ENCODE peak calls at places on chromosomes 6 and 20, in ten cellular contexts. J is spleen, P is aorta, D is PC-9, Y is HepG2, T is mucosa of descending colon, V is upper lobe of left lung, Q is foreskin fibroblast, I is fibroblast of mammary gland, X is fibroblast of the aortic adventitia. M is an unnamed sample.

GRCh38 chr6:169239181-169239580 is 14.5 kb downstream of the THBS2 start:
- DNase-seq in J (no peak), I (no peak), X (no peak), V (no peak), Q (no peak), Y (no peak), T (no peak), D (no peak), P (peak), M (no peak)

GRCh38 chr6:149857541-149857940 is 6.6 kb downstream of the LRP11 start:
- DNase-seq in I (no peak), Q (no peak), J (no peak), Y (no peak), V (no peak), T (no peak), P (no peak), D (no peak), X (no peak), M (no peak)

GRCh38 chr6:144158133-144158532 is 7.8 kb downstream of the STX11 start:
- DNase-seq in P (no peak), I (peak), X (peak), T (no peak), V (no peak), J (no peak), Y (no peak), Q (peak), D (peak), M (no peak)

GRCh38 chr6:4973972-4974885 is 29.6 kb downstream of the RPP40 start:
- DNase-seq in V (no peak), D (no peak), Q (peak), X (peak), I (peak), Y (no peak), T (no peak), J (no peak), P (peak), M (no peak)

GRCh38 chr6:71489736-71490135 is 201.1 kb downstream of the OGFRL1 start:
- DNase-seq in T (no peak), I (peak), Y (peak), J (no peak), P (peak), Q (peak), V (no peak), D (peak), X (peak), M (peak)

GRCh38 chr20:23459431-23460112 is 6.9 kb upstream of the CST11 start:
- DNase-seq in Q (no peak), Y (no peak), X (no peak), T (no peak), V (no peak), P (no peak), J (no peak), I (no peak), D (no peak), M (no peak)

GRCh38 chr20:34037767-34038166 is 44.1 kb downstream of the RALY start:
- DNase-seq in I (peak), Q (peak), T (no peak), P (no peak), V (no peak), D (no peak), Y (no peak), X (peak), J (no peak), M (no peak)

GRCh38 chr20:51769941-51770615 is 1.9 kb upstream of the ATP9A start:
- DNase-seq in I (no peak), J (no peak), X (no peak), P (no peak), Y (no peak), V (no peak), T (no peak), Q (no peak), D (no peak), M (no peak)

GRCh38 chr20:39421571-39422099 is 459.5 kb downstream of the DHX35 start:
- DNase-seq in Q (no peak), I (peak), J (no peak), Y (no peak), P (no peak), V (no peak), D (no peak), T (no peak), X (no peak), M (no peak)

GRCh38 chr20:584375-585301 is 25.5 kb downstream of the TCF15 start:
- DNase-seq in P (no peak), D (no peak), X (no peak), T (no peak), J (no peak), V (no peak), I (peak), Y (peak), Q (no peak), M (no peak)

GRCh38 chr6:167295495-167296292 is 4.6 kb downstream of the UNC93A start:
- DNase-seq in J (peak), Q (no peak), I (no peak), X (no peak), D (no peak), Y (no peak), V (no peak), T (no peak), P (no peak), M (no peak)

GRCh38 chr20:23753589-23753988 is 2.9 kb upstream of the CST1 start:
- DNase-seq in I (peak), D (no peak), X (no peak), Q (peak), Y (no peak), T (no peak), P (no peak), V (no peak), J (no peak), M (no peak)

GRCh38 chr20:45406260-45407066 is 1.6 kb upstream of the DBNDD2 start:
- DNase-seq in Q (no peak), P (peak), D (peak), J (peak), V (peak), X (peak), T (peak), Y (no peak), I (peak), M (peak)

GRCh38 chr20:20441259-20441658 is 73.4 kb downstream of the INSM1 start:
- DNase-seq in Q (no peak), J (no peak), T (peak), I (no peak), D (no peak), P (no peak), V (no peak), X (no peak), Y (no peak), M (no peak)

GRCh38 chr20:19588731-19589130 is 169.3 kb upstream of the RIN2 start:
- DNase-seq in I (no peak), T (no peak), Q (no peak), P (no peak), J (no peak), V (no peak), D (no peak), Y (peak), X (peak), M (no peak)

GRCh38 chr6:73369563-73369962 is at the start of gene OOEP:
- DNase-seq in J (no peak), T (no peak), P (no peak), Y (no peak), Q (no peak), I (no peak), V (peak), D (no peak), X (no peak), M (no peak)

GRCh38 chr20:33072362-33072761 is 7.1 kb upstream of the BPIFB4 start:
- DNase-seq in P (no peak), Q (no peak), T (no peak), D (no peak), Y (no peak), J (peak), I (no peak), X (no peak), V (no peak), M (no peak)

GRCh38 chr20:44460795-44461141 is 14.9 kb upstream of the TTPAL start:
- DNase-seq in P (no peak), X (peak), Q (no peak), V (no peak), D (peak), I (peak), Y (peak), T (no peak), J (no peak), M (no peak)

GRCh38 chr20:50351541-50351940 is 158.6 kb upstream of the PTPN1 start:
- DNase-seq in I (no peak), Y (no peak), Q (no peak), D (no peak), J (no peak), T (no peak), V (no peak), P (no peak), X (no peak), M (no peak)

GRCh38 chr6:131754715-131755567 is 44.1 kb upstream of the CTAGE9 start:
- DNase-seq in D (no peak), J (no peak), V (no peak), Q (no peak), P (no peak), Y (peak), X (no peak), I (no peak), T (no peak), M (no peak)

GRCh38 chr6:21098744-21099143 is 494.8 kb upstream of the SOX4 start:
- DNase-seq in P (no peak), I (no peak), T (no peak), Y (no peak), X (no peak), Q (no peak), V (no peak), D (no peak), J (no peak), M (no peak)

GRCh38 chr6:37710616-37711015 is 12.9 kb upstream of the MDGA1 start:
- DNase-seq in X (no peak), J (no peak), Y (no peak), I (no peak), D (no peak), T (no peak), P (no peak), V (no peak), Q (no peak), M (no peak)

GRCh38 chr6:37711331-37711924 is 13.7 kb upstream of the MDGA1 start:
- DNase-seq in J (no peak), Y (no peak), Q (no peak), T (no peak), X (no peak), V (no peak), I (no peak), D (no peak), P (no peak), M (no peak)

GRCh38 chr6:37714836-37715425 is 17.2 kb upstream of the MDGA1 start:
- DNase-seq in I (peak), V (no peak), D (no peak), Y (peak), P (no peak), J (no peak), Q (peak), T (no peak), X (no peak), M (no peak)

GRCh38 chr6:37712508-37712907 is 14.8 kb upstream of the MDGA1 start:
- DNase-seq in D (no peak), Q (no peak), T (no peak), I (no peak), J (no peak), Y (no peak), V (no peak), X (no peak), P (no peak), M (no peak)

DNA sequence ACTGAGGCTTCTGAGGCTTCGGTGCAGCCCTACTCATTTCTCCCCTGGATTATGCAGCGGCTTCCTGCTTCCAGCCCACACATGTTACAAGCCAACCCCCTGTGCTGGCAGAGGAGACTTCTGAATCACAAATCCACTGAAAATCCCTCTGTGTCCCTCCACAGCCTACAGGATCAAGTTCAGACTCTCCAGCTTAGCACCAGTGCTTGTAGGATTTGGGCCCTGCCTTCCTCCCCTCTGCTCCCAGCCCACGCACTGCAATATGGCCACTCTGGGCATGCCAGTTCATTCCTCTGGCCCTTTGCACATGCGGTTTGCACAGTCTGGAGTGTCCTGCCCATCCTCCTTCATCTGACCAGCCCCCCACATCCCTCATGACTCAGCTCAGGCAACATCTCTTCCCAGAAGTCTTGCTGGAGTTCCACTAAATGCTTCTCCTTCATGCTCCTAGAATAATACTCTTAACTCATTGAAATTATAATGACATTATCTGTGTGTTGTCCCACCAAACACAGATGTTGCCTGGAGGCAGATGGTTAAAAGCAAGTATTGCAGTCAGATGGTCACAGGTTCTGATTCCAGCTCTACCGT is 15.9 kb upstream of the MDGA1 start:
- DNase-seq in T (no peak), I (peak), D (no peak), Y (no peak), J (no peak), V (no peak), Q (peak), X (peak), P (peak), M (no peak)
- H3K4me3 ChIP-seq in T (no peak), I (no peak), D (no peak), Y (no peak), J (no peak), V (no peak), Q (no peak), X (no peak), P (no peak), M (no peak)

DNA sequence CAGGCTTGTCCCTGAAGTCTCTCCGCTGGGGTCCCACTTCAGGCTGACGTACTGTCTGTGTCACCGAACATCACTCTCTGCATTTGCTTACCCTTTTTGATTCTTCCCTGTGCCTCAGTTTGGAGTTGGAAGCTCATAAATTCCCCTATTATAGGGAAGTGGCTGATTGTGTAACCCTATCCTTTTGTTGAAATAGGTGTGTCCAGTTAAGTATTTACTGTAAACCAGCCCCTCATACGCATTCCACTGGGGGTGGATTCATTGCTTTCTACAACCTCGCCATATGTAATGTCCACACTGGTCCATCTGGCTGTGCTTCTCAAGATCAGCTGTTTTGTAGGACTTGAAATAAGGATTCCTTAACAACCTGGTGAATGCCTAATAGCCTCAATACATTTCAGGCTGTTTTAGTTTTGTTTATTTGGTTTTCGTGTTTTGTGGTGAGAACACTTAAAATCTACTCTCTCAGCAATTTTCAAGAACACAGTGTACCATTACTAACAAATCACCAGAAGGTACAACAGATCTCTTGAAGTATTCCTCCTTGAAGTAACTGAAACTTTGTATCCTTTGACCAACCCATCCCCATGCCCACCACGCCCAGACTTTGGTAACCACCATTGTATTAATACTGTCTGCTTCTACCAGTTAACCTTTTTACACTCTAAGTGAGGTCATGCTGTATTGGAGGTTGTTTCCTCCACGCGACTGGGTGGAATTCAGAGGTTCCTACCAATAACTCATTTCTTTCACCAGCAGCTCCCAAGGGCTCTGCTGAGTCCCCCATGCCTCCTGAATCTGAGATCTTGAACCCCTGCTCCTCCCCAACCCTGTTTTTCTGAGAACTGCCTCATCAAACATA is 5.9 kb upstream of the TRIM40 start:
- DNase-seq in X (no peak), D (no peak), Y (no peak), T (no peak), V (no peak), Q (no peak), P (no peak), J (no peak), I (no peak), M (no peak)
- H3K4me3 ChIP-seq in X (no peak), D (no peak), Y (no peak), T (no peak), V (no peak), Q (no peak), P (no peak), J (no peak), I (no peak), M (no peak)

DNA sequence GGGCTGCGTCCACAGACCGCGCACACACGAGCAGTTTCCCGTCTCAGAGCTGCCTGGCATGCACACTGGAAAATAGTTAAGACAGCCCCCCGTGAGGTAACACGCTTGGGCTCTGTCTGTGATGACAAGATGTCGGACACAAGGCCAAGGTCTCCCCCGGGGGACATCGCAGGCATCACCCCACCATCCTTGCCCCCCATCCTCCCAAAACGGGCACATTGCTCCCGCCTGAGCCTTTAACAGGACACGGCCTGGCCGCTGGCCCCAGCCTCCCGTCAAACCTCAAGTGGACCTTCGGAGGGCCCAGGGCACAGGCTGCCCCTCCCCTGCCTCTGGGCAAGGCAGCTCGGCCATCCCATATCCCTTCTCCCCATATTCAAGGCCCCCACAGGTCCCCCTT is 5.6 kb downstream of the KCNQ2 start:
- DNase-seq in Y (no peak), T (no peak), P (no peak), Q (no peak), J (no peak), I (no peak), V (peak), X (no peak), D (no peak), M (peak)
- H3K4me3 ChIP-seq in Y (no peak), T (no peak), P (no peak), Q (no peak), J (no peak), I (no peak), V (no peak), X (no peak), D (no peak), M (no peak)

DNA sequence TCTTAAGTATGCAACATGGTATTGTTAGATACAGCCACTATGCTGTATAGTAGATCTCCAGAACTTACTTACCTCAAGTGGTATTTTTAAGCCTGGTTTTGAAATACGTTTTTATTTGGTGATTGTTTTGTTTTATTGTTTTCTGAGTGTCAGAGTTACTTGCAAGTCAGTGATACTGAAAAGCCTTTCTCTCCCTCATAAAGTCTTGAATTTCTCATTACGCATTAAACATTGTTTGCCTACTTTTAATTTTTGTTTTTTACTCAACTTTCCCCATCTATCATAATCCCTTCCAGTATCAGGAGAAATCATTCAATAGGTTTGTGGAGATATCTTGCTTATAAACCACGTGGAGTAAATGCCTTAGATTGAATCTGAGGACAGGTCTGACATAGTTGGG is 214.9 kb downstream of the DOK5 start:
- DNase-seq in D (no peak), I (no peak), V (no peak), T (no peak), X (no peak), P (no peak), J (no peak), Q (no peak), Y (no peak), M (no peak)
- H3K4me3 ChIP-seq in D (no peak), I (no peak), V (no peak), T (no peak), X (no peak), P (no peak), J (no peak), Q (no peak), Y (no peak), M (no peak)

GRCh38 chr6:46325561-46326525 is 155.1 kb upstream of the ENPP5 start:
- DNase-seq in T (no peak), Y (no peak), D (no peak), J (peak), Q (peak), P (peak), V (peak), X (peak), I (peak), M (no peak)
- H3K4me3 ChIP-seq in T (no peak), Y (no peak), D (no peak), J (no peak), Q (peak), P (no peak), V (no peak), X (no peak), I (no peak), M (no peak)